ENCODE peak calls at places on chromosomes 7 and 10, in five cellular contexts. One of them, this sample, is unnamed.

GRCh38 chr10:68594405-68594804 is 34.3 kb downstream of the TET1 start:
- DNase-seq in caudate nucleus: no peak
- DNase-seq in T-helper 1 cell: no peak
- DNase-seq in AG09309: no peak
- DNase-seq in T-cell: no peak
- DNase-seq in this sample: no peak

GRCh38 chr7:41698114-41698513 is 4.8 kb downstream of the INHBA start:
- DNase-seq in caudate nucleus: no peak
- DNase-seq in AG09309: no peak
- DNase-seq in T-helper 1 cell: no peak
- DNase-seq in T-cell: no peak
- DNase-seq in this sample: no peak

GRCh38 chr10:51770719-51771118 is 71.3 kb upstream of the CSTF2T start:
- DNase-seq in AG09309: peak; percentile 14
- DNase-seq in T-helper 1 cell: no peak
- DNase-seq in caudate nucleus: no peak
- DNase-seq in T-cell: no peak
- DNase-seq in this sample: peak; percentile 87

GRCh38 chr10:6409982-6410694 is 169.9 kb downstream of the PRKCQ start:
- DNase-seq in caudate nucleus: no peak
- DNase-seq in AG09309: no peak
- DNase-seq in T-helper 1 cell: peak; percentile 30
- DNase-seq in T-cell: peak; percentile 72
- DNase-seq in this sample: peak; percentile 28

GRCh38 chr7:35848728-35849127 is 47.9 kb downstream of the SEPTIN7 start:
- DNase-seq in T-cell: no peak
- DNase-seq in T-helper 1 cell: no peak
- DNase-seq in caudate nucleus: no peak
- DNase-seq in AG09309: no peak
- DNase-seq in this sample: no peak

GRCh38 chr7:131497454-131497853 is 59.0 kb downstream of the PODXL start:
- DNase-seq in T-helper 1 cell: no peak
- DNase-seq in T-cell: no peak
- DNase-seq in AG09309: no peak
- DNase-seq in caudate nucleus: no peak
- DNase-seq in this sample: no peak

GRCh38 chr7:5693529-5693928 is 87.9 kb downstream of the RNF216 start:
- DNase-seq in T-helper 1 cell: no peak
- DNase-seq in AG09309: no peak
- DNase-seq in T-cell: no peak
- DNase-seq in caudate nucleus: peak; percentile 26
- DNase-seq in this sample: peak; percentile 31

GRCh38 chr10:113978802-113979201 is 64.9 kb upstream of the ADRB1 start:
- DNase-seq in T-cell: no peak
- DNase-seq in AG09309: no peak
- DNase-seq in caudate nucleus: peak; percentile 69
- DNase-seq in T-helper 1 cell: no peak
- DNase-seq in this sample: no peak

GRCh38 chr7:94344826-94345225 is 49.9 kb upstream of the COL1A2 start:
- DNase-seq in T-cell: no peak
- DNase-seq in AG09309: no peak
- DNase-seq in T-helper 1 cell: no peak
- DNase-seq in caudate nucleus: no peak
- DNase-seq in this sample: no peak

GRCh38 chr10:27297848-27298524 is 57.4 kb upstream of the ACBD5 start:
- DNase-seq in T-cell: no peak
- DNase-seq in AG09309: no peak
- DNase-seq in T-helper 1 cell: no peak
- DNase-seq in caudate nucleus: no peak
- DNase-seq in this sample: no peak

GRCh38 chr7:96221888-96222287 is 100.0 kb downstream of the SLC25A13 start:
- DNase-seq in caudate nucleus: no peak
- DNase-seq in T-cell: no peak
- DNase-seq in T-helper 1 cell: no peak
- DNase-seq in AG09309: no peak
- DNase-seq in this sample: no peak

GRCh38 chr7:34039033-34039432 is 133.7 kb downstream of the BMPER start:
- DNase-seq in T-helper 1 cell: no peak
- DNase-seq in AG09309: no peak
- DNase-seq in caudate nucleus: no peak
- DNase-seq in T-cell: no peak
- DNase-seq in this sample: no peak

GRCh38 chr10:73590881-73591577 is at the start of gene USP54:
- DNase-seq in T-cell: no peak
- DNase-seq in AG09309: no peak
- DNase-seq in T-helper 1 cell: no peak
- DNase-seq in caudate nucleus: peak; percentile 39
- DNase-seq in this sample: no peak

GRCh38 chr7:153027210-153027609 is 267.7 kb downstream of the ACTR3B start:
- DNase-seq in caudate nucleus: no peak
- DNase-seq in T-cell: no peak
- DNase-seq in AG09309: no peak
- DNase-seq in T-helper 1 cell: no peak
- DNase-seq in this sample: no peak

GRCh38 chr10:126921974-126922525 is 16.8 kb downstream of the DOCK1 start:
- DNase-seq in T-cell: no peak
- DNase-seq in AG09309: peak; percentile 59
- DNase-seq in T-helper 1 cell: no peak
- DNase-seq in caudate nucleus: no peak
- DNase-seq in this sample: peak; percentile 24

GRCh38 chr10:61754553-61755540 is 92.1 kb downstream of the CABCOCO1 start:
- DNase-seq in T-helper 1 cell: no peak
- DNase-seq in AG09309: no peak
- DNase-seq in caudate nucleus: no peak
- DNase-seq in T-cell: no peak
- DNase-seq in this sample: no peak

GRCh38 chr7:103114576-103115008 is 34.3 kb downstream of the NAPEPLD start:
- DNase-seq in T-helper 1 cell: no peak
- DNase-seq in caudate nucleus: no peak
- DNase-seq in T-cell: no peak
- DNase-seq in AG09309: no peak
- DNase-seq in this sample: no peak

GRCh38 chr7:1915956-1916620 is 246.0 kb downstream of the ELFN1 start:
- DNase-seq in AG09309: no peak
- DNase-seq in T-cell: no peak
- DNase-seq in caudate nucleus: no peak
- DNase-seq in T-helper 1 cell: no peak
- DNase-seq in this sample: no peak